ENCODE peak calls at places on chromosomes 6 and 20, in five cellular contexts. One of them, this sample, is unnamed.

GRCh38 chr6:132764370-132764769 is 6.7 kb upstream of the VNN2 start:
- DNase-seq in A549: peak
- DNase-seq in K562: no peak
- DNase-seq in GM12878: no peak
- DNase-seq in HepG2: no peak
- DNase-seq in this sample: no peak

GRCh38 chr20:5484926-5485325 is 168.2 kb upstream of the PROKR2 start:
- DNase-seq in A549: no peak
- DNase-seq in K562: no peak
- DNase-seq in GM12878: no peak
- DNase-seq in HepG2: no peak
- DNase-seq in this sample: no peak

GRCh38 chr20:25549866-25550477 is 35.4 kb downstream of the NINL start:
- DNase-seq in A549: no peak
- DNase-seq in K562: no peak
- DNase-seq in GM12878: no peak
- DNase-seq in HepG2: peak
- DNase-seq in this sample: no peak

GRCh38 chr6:150076196-150076893 is 7.4 kb upstream of the ULBP3 start:
- DNase-seq in A549: no peak
- DNase-seq in K562: no peak
- DNase-seq in GM12878: no peak
- DNase-seq in HepG2: no peak
- DNase-seq in this sample: no peak

GRCh38 chr6:113403966-113404575 is 453.1 kb upstream of the MARCKS start:
- DNase-seq in A549: no peak
- DNase-seq in K562: no peak
- DNase-seq in GM12878: no peak
- DNase-seq in HepG2: no peak
- DNase-seq in this sample: no peak

GRCh38 chr6:15479761-15480160 is 183.1 kb downstream of the DTNBP1 start:
- DNase-seq in A549: no peak
- DNase-seq in K562: no peak
- DNase-seq in GM12878: no peak
- DNase-seq in HepG2: no peak
- DNase-seq in this sample: no peak

GRCh38 chr20:47141941-47142781 is 214.3 kb downstream of the ZMYND8 start:
- DNase-seq in A549: no peak
- DNase-seq in K562: no peak
- DNase-seq in GM12878: no peak
- DNase-seq in HepG2: no peak
- DNase-seq in this sample: no peak

GRCh38 chr6:143427109-143427817 is 23.2 kb downstream of the ADAT2 start:
- DNase-seq in A549: peak
- DNase-seq in K562: peak
- DNase-seq in GM12878: no peak
- DNase-seq in HepG2: peak
- DNase-seq in this sample: peak

GRCh38 chr6:159520002-159520401 is 173.0 kb downstream of the SOD2 start:
- DNase-seq in A549: no peak
- DNase-seq in K562: no peak
- DNase-seq in GM12878: no peak
- DNase-seq in HepG2: no peak
- DNase-seq in this sample: no peak

GRCh38 chr6:148307400-148307799 is 35.2 kb upstream of the SASH1 start:
- DNase-seq in A549: no peak
- DNase-seq in K562: no peak
- DNase-seq in GM12878: no peak
- DNase-seq in HepG2: no peak
- DNase-seq in this sample: no peak

GRCh38 chr20:2102585-2103453 is 1.2 kb downstream of the STK35 start:
- DNase-seq in A549: peak
- DNase-seq in K562: peak
- DNase-seq in GM12878: no peak
- DNase-seq in HepG2: peak
- DNase-seq in this sample: peak

GRCh38 chr20:64079273-64080012 is at the start of gene RGS19:
- DNase-seq in A549: no peak
- DNase-seq in K562: peak
- DNase-seq in GM12878: no peak
- DNase-seq in HepG2: peak
- DNase-seq in this sample: peak

DNA sequence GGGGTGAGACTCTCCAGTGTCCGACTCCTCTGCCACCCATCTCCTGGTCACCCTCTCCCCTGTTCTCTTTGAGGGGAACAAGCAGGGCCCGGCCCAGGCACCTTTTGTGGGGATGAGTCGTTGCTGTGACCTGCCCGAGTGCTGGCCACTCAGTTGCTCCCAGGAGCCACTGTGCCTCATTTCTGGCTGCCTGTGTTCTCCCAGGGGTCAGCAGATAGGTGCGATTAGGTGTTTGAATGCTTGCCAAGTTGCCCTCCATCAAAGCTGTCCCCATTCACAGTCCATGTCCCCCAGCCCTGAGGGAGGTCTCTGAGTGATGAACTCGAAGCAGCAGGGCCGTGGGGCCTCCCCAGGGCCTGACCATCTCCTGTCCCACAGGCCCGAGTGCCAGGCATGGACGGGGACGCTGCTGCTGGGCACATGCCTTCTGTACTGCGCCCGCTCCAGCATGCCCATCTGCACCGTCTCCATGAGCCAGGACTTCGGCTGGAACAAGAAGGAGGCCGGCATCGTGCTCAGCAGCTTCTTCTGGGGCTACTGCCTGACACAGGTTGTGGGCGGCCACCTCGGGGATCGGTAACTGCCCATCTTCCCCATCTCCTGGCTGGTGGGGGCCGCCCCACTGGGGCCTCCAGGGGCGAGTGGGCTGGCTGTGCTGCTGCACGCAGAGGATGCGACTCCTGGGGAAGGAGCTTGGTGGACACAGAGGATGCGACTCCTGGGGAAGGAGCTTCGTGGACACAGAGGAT is 4.1 kb downstream of the SLC17A9 start:
- DNase-seq in A549: no peak
- DNase-seq in K562: no peak
- DNase-seq in GM12878: no peak
- DNase-seq in HepG2: no peak
- DNase-seq in this sample: no peak
- TF ChIP-seq KDM1A in A549: no peak
- TF ChIP-seq KDM1A in K562: no peak
- TF ChIP-seq KDM1A in GM12878: no peak
- TF ChIP-seq KDM1A in HepG2: no peak
- TF ChIP-seq KDM1A in this sample: no peak

GRCh38 chr6:145860562-145860961 is 46.0 kb upstream of the FBXO30 start:
- DNase-seq in A549: no peak
- DNase-seq in K562: no peak
- DNase-seq in GM12878: no peak
- DNase-seq in HepG2: no peak
- DNase-seq in this sample: no peak
- TF ChIP-seq KDM1A in A549: no peak
- TF ChIP-seq KDM1A in K562: no peak
- TF ChIP-seq KDM1A in GM12878: no peak
- TF ChIP-seq KDM1A in HepG2: no peak
- TF ChIP-seq KDM1A in this sample: no peak

DNA sequence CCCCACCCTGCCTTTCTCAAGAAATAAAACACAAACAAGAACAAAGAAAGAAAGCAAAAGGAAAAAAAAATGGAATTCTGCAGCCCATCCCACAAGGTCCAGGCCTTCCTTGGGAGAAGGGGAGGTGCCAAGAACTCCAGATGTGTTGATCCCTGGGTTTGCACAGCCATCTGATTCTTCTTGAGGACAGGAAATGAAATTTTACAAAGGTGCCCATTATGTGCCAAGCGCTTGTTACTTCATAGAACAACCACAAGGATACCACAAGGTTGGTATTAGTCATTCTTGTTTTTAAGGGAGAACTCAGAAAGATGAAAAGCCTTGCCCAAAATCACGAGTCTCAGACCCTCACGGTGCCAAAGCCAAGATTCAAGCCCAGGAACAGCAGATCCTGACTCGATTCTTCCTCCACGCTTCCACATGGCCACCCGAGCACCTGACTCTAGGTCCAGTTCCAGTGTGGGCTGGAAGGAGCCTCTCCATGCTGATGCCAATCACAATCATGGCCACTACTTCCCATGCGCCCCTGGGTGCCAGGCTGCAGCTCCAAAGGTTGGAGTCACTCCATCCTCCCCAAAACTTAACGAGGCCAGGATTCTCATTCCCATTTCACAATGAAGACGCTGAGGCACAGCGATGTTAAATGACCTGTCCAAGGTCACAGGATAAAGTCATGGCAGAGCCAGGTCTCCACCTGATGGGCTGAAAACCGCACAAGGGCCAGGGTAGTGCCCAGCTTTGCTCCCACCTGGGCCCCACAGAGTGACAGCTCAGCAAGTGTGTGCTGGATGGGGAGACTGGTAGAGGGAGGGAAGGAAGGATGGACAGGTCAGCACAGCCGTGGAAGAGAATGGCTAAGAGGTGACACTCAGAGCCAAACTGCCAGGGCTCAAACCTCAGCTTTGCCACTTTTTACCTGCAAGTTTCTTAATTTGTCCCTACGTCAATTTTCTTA is 66.7 kb upstream of the TOP1 start:
- DNase-seq in A549: no peak
- DNase-seq in K562: no peak
- DNase-seq in GM12878: no peak
- DNase-seq in HepG2: no peak
- DNase-seq in this sample: no peak
- TF ChIP-seq KDM1A in A549: no peak
- TF ChIP-seq KDM1A in K562: no peak
- TF ChIP-seq KDM1A in GM12878: no peak
- TF ChIP-seq KDM1A in HepG2: no peak
- TF ChIP-seq KDM1A in this sample: no peak

GRCh38 chr6:10418862-10419748 is 4.2 kb upstream of the TFAP2A start:
- DNase-seq in A549: no peak
- DNase-seq in K562: peak
- DNase-seq in GM12878: no peak
- DNase-seq in HepG2: no peak
- DNase-seq in this sample: peak
- TF ChIP-seq KDM1A in A549: no peak
- TF ChIP-seq KDM1A in K562: no peak
- TF ChIP-seq KDM1A in GM12878: no peak
- TF ChIP-seq KDM1A in HepG2: no peak
- TF ChIP-seq KDM1A in this sample: no peak

GRCh38 chr6:27726620-27727023 is 185.6 kb downstream of the OR2B2 start:
- DNase-seq in A549: peak
- DNase-seq in K562: peak
- DNase-seq in GM12878: no peak
- DNase-seq in HepG2: peak
- DNase-seq in this sample: peak

GRCh38 chr6:27720607-27721580 is 191.3 kb downstream of the OR2B2 start:
- DNase-seq in A549: peak
- DNase-seq in K562: peak
- DNase-seq in GM12878: no peak
- DNase-seq in HepG2: peak
- DNase-seq in this sample: peak
- TF ChIP-seq KDM1A in A549: no peak
- TF ChIP-seq KDM1A in K562: peak
- TF ChIP-seq KDM1A in GM12878: no peak
- TF ChIP-seq KDM1A in HepG2: no peak
- TF ChIP-seq KDM1A in this sample: no peak